ENCODE peak calls at places on chromosomes 1 and 21, in ten cellular contexts. I is endothelial cell, S is heart left ventricle, B is epithelial cell of esophagus, J is BE2C, R is GM03348, Q is SK-N-MC, A is LHCN-M2, V is T-helper 2 cell, G is Kasumi-1. P is an unnamed sample.
A peak's percentile ranks its signal among the peaks of the same experiment; 100 is the strongest.

GRCh38 chr1:95384570-95384969 is 150.6 kb downstream of the RWDD3 start:
- DNase-seq in B (peak; percentile 56), I (peak; percentile 62), R (no peak), J (no peak), V (no peak), G (peak; percentile 41), Q (no peak), S (no peak), A (no peak), P (no peak)

GRCh38 chr1:3314561-3315271 is 139.7 kb upstream of the ARHGEF16 start:
- DNase-seq in S (no peak), I (no peak), V (no peak), A (no peak), J (no peak), G (no peak), Q (no peak), R (peak; percentile 61), B (no peak), P (no peak)

GRCh38 chr1:69524010-69524409 is 43.7 kb upstream of the LRRC7 start:
- DNase-seq in G (no peak), J (no peak), B (peak; percentile 34), R (no peak), A (no peak), I (no peak), V (no peak), Q (no peak), S (no peak), P (no peak)

GRCh38 chr1:160066829-160067720 is 2.9 kb downstream of the KCNJ10 start:
- DNase-seq in R (no peak), G (no peak), B (no peak), S (no peak), J (no peak), I (no peak), V (no peak), Q (no peak), A (no peak), P (no peak)

GRCh38 chr1:201354901-201355295 is 22.6 kb downstream of the TNNT2 start:
- DNase-seq in A (no peak), G (no peak), Q (no peak), I (no peak), J (no peak), V (no peak), R (no peak), B (no peak), S (no peak), P (no peak)

GRCh38 chr21:38377165-38378093 is 120.6 kb downstream of the KCNJ15 start:
- DNase-seq in S (no peak), G (peak; percentile 38), R (peak; percentile 48), Q (no peak), J (no peak), V (no peak), A (no peak), B (peak; percentile 21), I (no peak), P (no peak)

GRCh38 chr1:183290628-183291027 is 104.6 kb downstream of the LAMC2 start:
- DNase-seq in S (no peak), J (no peak), B (no peak), I (no peak), G (no peak), A (no peak), V (no peak), Q (no peak), R (no peak), P (no peak)

GRCh38 chr21:20443558-20444155 is 554.6 kb upstream of the NCAM2 start:
- DNase-seq in V (no peak), R (no peak), B (no peak), S (no peak), A (no peak), J (no peak), I (no peak), Q (no peak), G (peak; percentile 9), P (no peak)

GRCh38 chr1:232380556-232380955 is 249.4 kb downstream of the SIPA1L2 start:
- DNase-seq in Q (no peak), B (no peak), R (no peak), J (no peak), V (no peak), S (no peak), A (no peak), G (no peak), I (no peak), P (no peak)

P was measured in T-helper 17 cell.